ENCODE peak calls at places on chromosomes 13 and 19, in nine cellular contexts. One of them, this sample, is unnamed.

GRCh38 chr13:30107536-30108136 is 199.7 kb downstream of the KATNAL1 start:
- DNase-seq in GM23338: no peak
- DNase-seq in H54: peak
- DNase-seq in Kasumi-1: no peak
- DNase-seq in head of caudate nucleus: no peak
- DNase-seq in LoVo: peak
- DNase-seq in NCI-H460: no peak
- DNase-seq in BJ: no peak
- DNase-seq in iPS-NIHi11: no peak
- DNase-seq in this sample: peak

GRCh38 chr13:74574964-74575728 is 440.9 kb upstream of the KLF12 start:
- DNase-seq in GM23338: peak
- DNase-seq in H54: no peak
- DNase-seq in Kasumi-1: no peak
- DNase-seq in head of caudate nucleus: no peak
- DNase-seq in LoVo: no peak
- DNase-seq in NCI-H460: no peak
- DNase-seq in BJ: no peak
- DNase-seq in iPS-NIHi11: peak
- DNase-seq in this sample: no peak

GRCh38 chr19:3243851-3244700 is 19.6 kb downstream of the CELF5 start:
- DNase-seq in GM23338: peak
- DNase-seq in H54: no peak
- DNase-seq in Kasumi-1: peak
- DNase-seq in head of caudate nucleus: no peak
- DNase-seq in LoVo: peak
- DNase-seq in NCI-H460: peak
- DNase-seq in BJ: no peak
- DNase-seq in iPS-NIHi11: peak
- DNase-seq in this sample: peak

GRCh38 chr13:47039106-47039505 is 142.3 kb upstream of the HTR2A start:
- DNase-seq in GM23338: no peak
- DNase-seq in H54: no peak
- DNase-seq in Kasumi-1: no peak
- DNase-seq in head of caudate nucleus: no peak
- DNase-seq in LoVo: no peak
- DNase-seq in NCI-H460: no peak
- DNase-seq in BJ: peak
- DNase-seq in iPS-NIHi11: no peak
- DNase-seq in this sample: peak

GRCh38 chr19:55643003-55643732 is at the start of gene ZNF581:
- DNase-seq in GM23338: peak
- DNase-seq in H54: peak
- DNase-seq in Kasumi-1: peak
- DNase-seq in head of caudate nucleus: peak
- DNase-seq in LoVo: peak
- DNase-seq in NCI-H460: peak
- DNase-seq in BJ: no peak
- DNase-seq in iPS-NIHi11: peak
- DNase-seq in this sample: peak

GRCh38 chr13:98877466-98877865 is 100.4 kb downstream of the DOCK9 start:
- DNase-seq in GM23338: no peak
- DNase-seq in H54: no peak
- DNase-seq in Kasumi-1: no peak
- DNase-seq in head of caudate nucleus: no peak
- DNase-seq in LoVo: no peak
- DNase-seq in NCI-H460: no peak
- DNase-seq in BJ: no peak
- DNase-seq in iPS-NIHi11: no peak
- DNase-seq in this sample: no peak

GRCh38 chr13:112449545-112449930 is 73.4 kb downstream of the SPACA7 start:
- DNase-seq in GM23338: no peak
- DNase-seq in H54: no peak
- DNase-seq in Kasumi-1: no peak
- DNase-seq in head of caudate nucleus: no peak
- DNase-seq in LoVo: no peak
- DNase-seq in NCI-H460: no peak
- DNase-seq in BJ: no peak
- DNase-seq in iPS-NIHi11: no peak
- DNase-seq in this sample: no peak

GRCh38 chr13:29681859-29682258 is 86.4 kb upstream of the SLC7A1 start:
- DNase-seq in GM23338: no peak
- DNase-seq in H54: no peak
- DNase-seq in Kasumi-1: no peak
- DNase-seq in head of caudate nucleus: no peak
- DNase-seq in LoVo: no peak
- DNase-seq in NCI-H460: no peak
- DNase-seq in BJ: no peak
- DNase-seq in iPS-NIHi11: no peak
- DNase-seq in this sample: no peak

GRCh38 chr19:51136333-51136732 is 5.8 kb upstream of the SIGLEC7 start:
- DNase-seq in GM23338: no peak
- DNase-seq in H54: no peak
- DNase-seq in Kasumi-1: no peak
- DNase-seq in head of caudate nucleus: no peak
- DNase-seq in LoVo: no peak
- DNase-seq in NCI-H460: no peak
- DNase-seq in BJ: no peak
- DNase-seq in iPS-NIHi11: no peak
- DNase-seq in this sample: no peak